ENCODE peak calls at places on chromosomes 4 and X, in four cellular contexts. S is H1, I is K562, B is GM12878. L is an unnamed sample.

GRCh38 chr4:64584981-64585557 is 175.8 kb upstream of the TECRL start:
- DNase-seq in I (peak), S (no peak), B (no peak), L (peak)

GRCh38 chr4:1047976-1048780 is 36.8 kb downstream of the FGFRL1 start:
- DNase-seq in I (no peak), S (no peak), B (no peak), L (peak)

GRCh38 chrX:129932792-129933321 is 26.9 kb downstream of the UTP14A start:
- DNase-seq in I (peak), S (no peak), B (no peak), L (no peak)

GRCh38 chr4:186904104-186904503 is 180.4 kb upstream of the FAT1 start:
- DNase-seq in I (no peak), B (no peak), S (no peak), L (no peak)

GRCh38 chr4:184099033-184099432 is 118.6 kb downstream of the ENPP6 start:
- DNase-seq in S (no peak), B (no peak), I (no peak), L (no peak)

GRCh38 chr4:23932186-23932585 is 42.3 kb upstream of the PPARGC1A start:
- DNase-seq in I (no peak), B (no peak), S (no peak), L (no peak)

GRCh38 chr4:107689912-107690587 is 30.0 kb downstream of the PAPSS1 start:
- DNase-seq in B (no peak), S (no peak), I (no peak), L (no peak)

GRCh38 chrX:107676559-107677378 is 48.5 kb downstream of the PRPS1 start:
- DNase-seq in B (no peak), S (no peak), I (peak), L (peak)

GRCh38 chr4:78748361-78748760 is 27.8 kb upstream of the BMP2K start:
- DNase-seq in S (no peak), B (no peak), I (no peak), L (no peak)

GRCh38 chr4:78753091-78753490 is 23.1 kb upstream of the BMP2K start:
- DNase-seq in S (no peak), I (no peak), B (peak), L (no peak)

GRCh38 chr4:78747328-78747946 is 28.7 kb upstream of the BMP2K start:
- DNase-seq in S (no peak), I (no peak), B (no peak), L (no peak)

GRCh38 chr4:78749258-78749971 is 26.7 kb upstream of the BMP2K start:
- DNase-seq in B (peak), I (no peak), S (no peak), L (no peak)

DNA sequence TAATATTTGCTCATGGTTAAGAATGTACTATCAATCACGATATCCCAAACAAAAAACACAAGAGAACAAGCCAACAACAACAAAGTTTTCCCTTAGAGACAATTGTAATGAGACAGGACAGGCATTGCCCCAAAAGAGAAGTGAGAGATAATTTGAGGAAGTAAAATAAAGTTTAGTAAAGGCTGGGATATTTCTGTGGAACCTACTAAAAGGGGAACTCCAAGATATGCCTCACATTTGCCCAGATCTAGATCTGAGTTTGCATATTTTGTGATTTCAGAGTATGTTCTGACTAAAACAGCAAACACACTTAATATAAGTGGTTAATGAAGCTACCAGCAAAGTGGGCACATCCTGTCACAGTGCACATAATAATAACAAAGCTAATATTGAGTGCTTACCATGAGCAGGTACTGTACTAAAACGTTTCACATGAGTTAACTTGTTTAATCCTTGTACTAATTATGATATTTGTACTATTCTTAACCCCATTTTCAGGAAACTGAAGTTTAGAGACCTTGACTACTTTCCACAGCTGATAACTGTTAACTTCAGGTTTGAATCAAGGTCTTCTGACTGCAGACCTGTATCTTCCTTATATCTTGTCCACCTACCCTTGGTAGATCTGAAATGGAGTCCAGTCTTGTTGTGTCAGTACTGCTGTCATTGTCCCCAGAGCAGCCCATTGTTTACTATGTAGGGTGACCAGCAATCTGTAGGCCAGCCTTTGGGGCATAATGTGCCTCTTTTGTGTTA is 26.0 kb upstream of the BMP2K start:
- DNase-seq in S (no peak), I (no peak), B (peak), L (no peak)
- TF ChIP-seq NRF1 in S (no peak), I (no peak), B (no peak), L (no peak)

GRCh38 chrX:41313419-41313818 is 20.5 kb upstream of the DDX3X start:
- DNase-seq in I (no peak), B (no peak), S (no peak), L (no peak)
- TF ChIP-seq NRF1 in I (no peak), B (no peak), S (no peak), L (no peak)

DNA sequence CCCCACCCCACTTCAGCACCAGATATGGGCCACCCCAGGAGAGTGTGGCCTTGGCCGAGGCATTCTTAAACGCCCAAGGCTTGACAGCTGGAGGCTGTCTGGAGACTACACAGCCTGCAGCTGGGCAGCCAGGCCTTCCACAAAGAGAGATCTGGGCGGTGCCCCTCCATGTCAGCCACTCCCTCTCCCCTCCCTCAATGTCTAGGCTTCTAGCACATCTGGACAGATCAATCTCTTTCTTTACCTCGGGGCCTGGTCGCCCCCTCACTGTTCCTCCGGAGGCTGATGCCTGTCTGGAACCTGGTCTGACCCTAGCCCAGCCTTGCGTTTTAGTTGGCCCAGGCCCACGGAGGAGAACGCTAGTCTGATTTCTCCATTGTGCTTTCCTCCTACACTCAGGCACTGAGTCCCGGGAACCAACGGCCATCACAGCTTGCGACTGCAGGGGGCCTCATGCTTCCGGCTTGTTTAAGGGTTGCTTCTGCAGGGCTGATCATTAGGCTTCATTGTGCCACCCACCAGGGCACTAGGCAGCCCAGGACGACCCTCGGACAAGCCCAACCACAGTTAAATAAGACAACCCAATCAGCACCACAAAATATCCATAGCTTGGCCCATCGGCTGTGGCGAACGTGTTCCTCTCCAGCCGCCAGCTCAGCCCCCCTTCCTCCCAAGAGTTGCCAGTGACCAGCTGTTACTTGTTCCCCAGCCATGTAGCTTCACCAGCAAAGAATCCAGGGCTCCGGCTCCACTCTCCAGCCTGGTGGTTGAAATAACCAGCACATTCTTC is 200.6 kb downstream of the BCOR start:
- DNase-seq in B (no peak), S (no peak), I (peak), L (no peak)
- TF ChIP-seq NRF1 in B (no peak), S (no peak), I (no peak), L (no peak)

GRCh38 chr4:142336251-142336934 is 509.7 kb downstream of the INPP4B start:
- DNase-seq in S (no peak), I (no peak), B (no peak), L (no peak)
- TF ChIP-seq NRF1 in S (no peak), I (no peak), B (no peak), L (no peak)

DNA sequence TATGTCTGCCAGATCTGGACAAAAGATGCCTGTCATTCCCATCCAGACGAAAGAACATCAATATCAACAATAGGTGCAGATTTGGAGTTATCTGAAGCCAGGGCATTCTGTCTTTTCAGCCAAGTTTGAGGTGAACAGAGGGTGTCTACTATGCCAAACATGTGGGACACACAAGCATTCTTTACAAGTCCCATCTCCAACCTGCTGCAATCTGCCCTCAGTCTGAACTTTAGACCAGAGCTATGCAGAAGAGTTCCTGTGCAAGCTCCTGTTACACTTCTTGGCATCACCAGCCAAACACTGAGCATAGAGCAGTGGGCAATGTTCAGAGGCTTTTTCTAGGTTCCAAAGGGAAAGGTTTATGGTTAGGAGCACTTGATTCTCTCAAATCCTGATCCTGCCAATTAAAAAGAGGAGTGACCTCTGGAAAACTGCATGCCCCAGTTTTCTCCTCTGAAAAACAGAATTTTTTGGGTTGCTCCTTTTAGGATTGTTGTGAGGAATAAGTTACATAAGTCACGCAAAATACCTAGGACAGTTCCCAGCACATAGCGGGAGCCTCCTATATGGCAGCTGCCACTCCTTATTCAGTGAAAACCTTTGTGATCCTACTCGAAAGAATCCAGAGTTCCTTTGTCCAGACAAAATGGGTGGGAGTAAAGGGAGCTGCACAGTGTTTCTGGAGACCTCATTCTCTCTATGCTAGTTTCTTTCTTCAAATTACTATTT is 719.4 kb upstream of the SLIT2 start:
- DNase-seq in I (no peak), S (no peak), B (no peak), L (no peak)
- TF ChIP-seq NRF1 in I (no peak), S (no peak), B (no peak), L (no peak)